ENCODE peak calls at places on chromosomes 3 and 15, in five cellular contexts. C is cardiac muscle cell, W is NCI-H1105, N is HL-60, G is bronchial epithelial cell. V is an unnamed sample.

GRCh38 chr15:100778831-100779288 is 100.8 kb upstream of the ALDH1A3 start:
- DNase-seq in G (no peak), C (no peak), N (no peak), W (no peak), V (peak; percentile 5)

GRCh38 chr3:168615489-168616020 is 519.8 kb upstream of the GOLIM4 start:
- DNase-seq in C (no peak), W (no peak), N (no peak), G (no peak), V (no peak)

GRCh38 chr3:50649451-50649931 is 25.2 kb upstream of the DOCK3 start:
- DNase-seq in C (peak; percentile 18), N (no peak), G (no peak), W (no peak), V (no peak)

GRCh38 chr3:59469948-59470723 is 420.3 kb upstream of the CFAP20DC start:
- DNase-seq in W (no peak), C (no peak), N (no peak), G (peak; percentile 61), V (no peak)

GRCh38 chr3:58711871-58712270 is 45.3 kb upstream of the FAM3D start:
- DNase-seq in N (no peak), W (no peak), C (no peak), G (no peak), V (no peak)

GRCh38 chr3:111151438-111151837 is 79.8 kb downstream of the NECTIN3 start:
- DNase-seq in W (no peak), C (peak; percentile 39), N (no peak), G (peak; percentile 85), V (no peak)

GRCh38 chr3:96877510-96877909 is 63.1 kb downstream of the EPHA6 start:
- DNase-seq in C (no peak), W (no peak), G (no peak), N (no peak), V (no peak)

GRCh38 chr3:190175490-190175889 is 54.8 kb upstream of the P3H2 start:
- DNase-seq in W (no peak), N (no peak), C (peak; percentile 25), G (peak; percentile 54), V (no peak)

GRCh38 chr15:56752986-56753385 is 19.7 kb upstream of the ZNF280D start:
- DNase-seq in W (no peak), G (no peak), N (no peak), C (no peak), V (no peak)

GRCh38 chr3:197510642-197511018 is 45.1 kb downstream of the BDH1 start:
- DNase-seq in C (no peak), G (no peak), W (no peak), N (no peak), V (no peak)

GRCh38 chr3:113552851-113553250 is 20.5 kb downstream of the SIDT1 start:
- DNase-seq in W (no peak), N (peak; percentile 29), G (peak; percentile 21), C (no peak), V (no peak)

GRCh38 chr3:117035785-117036184 is 326.2 kb downstream of the TUSC7 start:
- DNase-seq in C (peak; percentile 11), G (no peak), W (no peak), N (no peak), V (no peak)

GRCh38 chr3:72115307-72115706 is 330.4 kb upstream of the PROK2 start:
- DNase-seq in W (no peak), C (no peak), G (no peak), N (no peak), V (no peak)

GRCh38 chr15:47266556-47266955 is 450.7 kb upstream of the SEMA6D start:
- DNase-seq in W (no peak), N (no peak), G (no peak), C (no peak), V (no peak)

GRCh38 chr3:18111702-18112311 is 313.3 kb downstream of the SATB1 start:
- DNase-seq in W (no peak), C (peak; percentile 40), N (no peak), G (no peak), V (no peak)

GRCh38 chr3:40191850-40192448 is 117.6 kb upstream of the EIF1B start:
- DNase-seq in C (peak; percentile 69), W (no peak), G (peak; percentile 52), N (peak; percentile 55), V (no peak)

GRCh38 chr3:109005443-109005842 is 51.8 kb upstream of the GUCA1C start:
- DNase-seq in W (no peak), N (no peak), C (no peak), G (no peak), V (no peak)

GRCh38 chr3:49133226-49133951 is 539 bp upstream of the LAMB2 start:
- DNase-seq in W (peak; percentile 59), N (no peak), G (peak; percentile 81), C (peak; percentile 92), V (peak; percentile 94)

GRCh38 chr15:88788036-88788435 is 15.2 kb upstream of the ACAN start:
- DNase-seq in N (no peak), W (no peak), C (no peak), G (no peak), V (no peak)

GRCh38 chr3:187889106-187889505 is 143.8 kb upstream of the BCL6 start:
- DNase-seq in C (no peak), W (no peak), N (no peak), G (no peak), V (no peak)